ENCODE peak calls at places on chromosome 17, in six cellular contexts. M, B, R, I, Q and S are unnamed samples.

GRCh38 chr17:39217734-39218369 is 7.9 kb downstream of the STAC2 start:
- DNase-seq in I (no peak), R (no peak), Q (no peak), B (no peak), M (no peak), S (no peak)

GRCh38 chr17:3750926-3751325 is 27.2 kb downstream of the HASPIN start:
- DNase-seq in I (no peak), M (no peak), B (no peak), R (no peak), Q (no peak), S (no peak)

GRCh38 chr17:66451188-66452149 is 149.1 kb downstream of the PRKCA start:
- DNase-seq in Q (peak; percentile 62), M (no peak), B (no peak), I (peak; percentile 40), R (no peak), S (no peak)

GRCh38 chr17:2393184-2393953 is 7.5 kb downstream of the MNT start:
- DNase-seq in M (no peak), Q (peak; percentile 81), B (peak; percentile 92), I (peak; percentile 95), R (peak; percentile 78), S (peak; percentile 90)

GRCh38 chr17:40862985-40863733 is 3.9 kb downstream of the KRT12 start:
- DNase-seq in Q (no peak), R (no peak), M (no peak), I (no peak), B (no peak), S (peak; percentile 74)

GRCh38 chr17:37710344-37710886 is 34.4 kb downstream of the HNF1B start:
- DNase-seq in Q (peak; percentile 72), B (no peak), I (peak; percentile 99), M (no peak), R (no peak), S (peak; percentile 43)

GRCh38 chr17:73522107-73522506 is 122.1 kb downstream of the SDK2 start:
- DNase-seq in I (no peak), Q (no peak), B (no peak), R (no peak), M (no peak), S (no peak)

GRCh38 chr17:14499976-14500375 is 199.1 kb downstream of the HS3ST3B1 start:
- DNase-seq in B (no peak), M (no peak), I (no peak), R (no peak), Q (no peak), S (no peak)

GRCh38 chr17:45368661-45369060 is 51.8 kb upstream of the MAP3K14 start:
- DNase-seq in R (no peak), I (no peak), M (no peak), B (no peak), Q (no peak), S (no peak)

GRCh38 chr17:12256380-12256995 is 235.8 kb downstream of the MAP2K4 start:
- DNase-seq in B (peak; percentile 45), M (no peak), I (peak; percentile 53), Q (peak; percentile 55), R (peak; percentile 22), S (peak; percentile 71)

GRCh38 chr17:41171881-41172280 is 3.9 kb upstream of the KRTAP4-3 start:
- DNase-seq in R (no peak), Q (no peak), B (no peak), I (no peak), M (no peak), S (no peak)

GRCh38 chr17:17613708-17614114 is 22.2 kb upstream of the PEMT start:
- DNase-seq in B (peak; percentile 45), M (no peak), I (peak; percentile 63), R (peak; percentile 85), Q (peak; percentile 77), S (peak; percentile 87)

GRCh38 chr17:7323731-7324437 is 5.3 kb downstream of the NEURL4 start:
- DNase-seq in Q (peak; percentile 83), B (peak; percentile 58), R (peak; percentile 41), M (no peak), I (peak; percentile 67), S (peak; percentile 67)

GRCh38 chr17:47251421-47251940 is 2.1 kb upstream of the ITGB3 start:
- DNase-seq in Q (no peak), I (no peak), M (no peak), R (no peak), B (no peak), S (no peak)

GRCh38 chr17:57067162-57067561 is 17.9 kb upstream of the AKAP1 start:
- DNase-seq in R (no peak), M (no peak), Q (no peak), B (no peak), I (no peak), S (no peak)

GRCh38 chr17:68783861-68784260 is 171.3 kb downstream of the ABCA8 start:
- DNase-seq in M (no peak), Q (no peak), B (no peak), R (no peak), I (no peak), S (no peak)

GRCh38 chr17:29240477-29240876 is 6.2 kb upstream of the CRYBA1 start:
- DNase-seq in R (no peak), B (no peak), Q (no peak), I (no peak), M (no peak), S (no peak)

GRCh38 chr17:65785109-65785508 is 223.7 kb upstream of the AXIN2 start:
- DNase-seq in R (no peak), M (no peak), I (no peak), B (no peak), Q (peak; percentile 18), S (no peak)

GRCh38 chr17:45149037-45149668 is 878 bp downstream of the HEXIM1 start:
- DNase-seq in B (peak; percentile 89), R (peak; percentile 79), M (no peak), I (peak; percentile 80), Q (peak; percentile 93), S (peak; percentile 85)

GRCh38 chr17:80708497-80708896 is 163.9 kb downstream of the RPTOR start:
- DNase-seq in Q (no peak), R (no peak), B (no peak), M (no peak), I (no peak), S (no peak)

GRCh38 chr17:70478883-70479282 is 309.6 kb downstream of the KCNJ2 start:
- DNase-seq in R (peak; percentile 18), M (no peak), Q (no peak), I (no peak), B (no peak), S (peak; percentile 53)

GRCh38 chr17:79018045-79018695 is 5.8 kb upstream of the C1QTNF1 start:
- DNase-seq in B (peak; percentile 4), R (no peak), M (no peak), I (no peak), Q (no peak), S (peak; percentile 6)

GRCh38 chr17:3526971-3527370 is 30.6 kb downstream of the TRPV3 start:
- DNase-seq in R (no peak), M (no peak), I (no peak), Q (no peak), B (no peak), S (no peak)

GRCh38 chr17:68993112-68993511 is 37.9 kb upstream of the ABCA8 start:
- DNase-seq in R (no peak), I (no peak), B (no peak), M (no peak), Q (no peak), S (no peak)

GRCh38 chr17:83008526-83008925 is 70.9 kb upstream of the METRNL start:
- DNase-seq in Q (no peak), B (no peak), R (no peak), I (no peak), M (no peak), S (no peak)

DNA sequence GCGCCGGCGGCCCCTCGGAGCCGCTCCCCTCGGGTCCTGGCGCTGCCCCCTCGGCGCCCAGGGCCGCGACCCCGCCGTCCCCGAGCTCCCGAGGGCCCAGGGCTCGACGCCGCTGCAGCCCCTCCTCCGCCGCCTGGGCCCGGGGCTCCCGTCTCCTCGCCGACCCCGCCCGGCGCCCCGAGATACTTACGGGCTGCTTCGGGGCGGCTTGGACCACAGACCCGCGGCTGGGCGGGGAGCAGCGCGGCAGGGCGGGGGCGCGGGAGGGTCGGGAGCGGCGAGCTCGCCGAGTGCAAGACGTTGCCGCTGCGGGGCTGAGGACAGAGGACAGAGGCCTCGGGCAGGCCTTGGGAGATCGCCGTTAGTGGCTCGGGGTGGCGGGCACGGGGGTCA is 290 bp downstream of the TOB1 start:
- DNase-seq in B (no peak), R (no peak), Q (no peak), I (no peak), M (no peak), S (no peak)
- TF ChIP-seq POLR2A in B (no peak), R (no peak), Q (no peak), I (no peak), M (no peak), S (no peak)

DNA sequence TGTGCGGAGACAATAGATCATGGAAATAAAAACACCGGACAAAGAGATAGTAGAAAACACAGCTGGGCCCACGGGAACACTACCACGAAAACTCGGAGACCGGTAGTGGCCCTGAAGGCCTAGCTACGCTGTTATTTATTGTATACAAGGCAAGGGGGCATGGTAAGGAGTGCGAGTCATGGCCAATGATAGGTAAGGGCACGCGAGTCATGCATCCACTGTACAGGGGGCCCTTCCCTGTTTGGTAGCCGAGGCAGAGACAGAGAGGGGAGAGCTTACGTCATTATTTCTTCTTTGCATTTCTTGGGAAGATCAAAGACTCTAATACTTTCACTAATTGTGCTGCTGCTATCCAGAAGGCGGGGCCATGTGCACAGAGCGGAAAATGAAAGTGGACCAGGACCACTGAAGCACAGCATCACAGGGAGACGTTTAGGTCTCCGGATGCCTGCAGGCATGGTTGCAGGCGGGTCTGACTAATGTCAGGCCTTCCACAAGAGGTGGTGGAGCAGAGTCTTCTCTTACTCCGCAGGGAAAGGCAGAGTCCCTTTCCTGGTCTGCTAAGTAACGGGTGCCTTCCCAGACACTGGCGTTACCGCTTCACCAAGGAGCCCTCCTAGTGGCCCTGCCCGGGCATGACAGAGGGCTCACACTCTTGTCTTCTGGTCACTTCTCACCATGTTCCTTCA is 74.4 kb upstream of the ARL4D start:
- DNase-seq in M (no peak), I (no peak), B (no peak), R (no peak), Q (no peak), S (peak; percentile 46)
- TF ChIP-seq CTCF in M (no peak), I (no peak), B (no peak), R (no peak), Q (no peak), S (no peak)

DNA sequence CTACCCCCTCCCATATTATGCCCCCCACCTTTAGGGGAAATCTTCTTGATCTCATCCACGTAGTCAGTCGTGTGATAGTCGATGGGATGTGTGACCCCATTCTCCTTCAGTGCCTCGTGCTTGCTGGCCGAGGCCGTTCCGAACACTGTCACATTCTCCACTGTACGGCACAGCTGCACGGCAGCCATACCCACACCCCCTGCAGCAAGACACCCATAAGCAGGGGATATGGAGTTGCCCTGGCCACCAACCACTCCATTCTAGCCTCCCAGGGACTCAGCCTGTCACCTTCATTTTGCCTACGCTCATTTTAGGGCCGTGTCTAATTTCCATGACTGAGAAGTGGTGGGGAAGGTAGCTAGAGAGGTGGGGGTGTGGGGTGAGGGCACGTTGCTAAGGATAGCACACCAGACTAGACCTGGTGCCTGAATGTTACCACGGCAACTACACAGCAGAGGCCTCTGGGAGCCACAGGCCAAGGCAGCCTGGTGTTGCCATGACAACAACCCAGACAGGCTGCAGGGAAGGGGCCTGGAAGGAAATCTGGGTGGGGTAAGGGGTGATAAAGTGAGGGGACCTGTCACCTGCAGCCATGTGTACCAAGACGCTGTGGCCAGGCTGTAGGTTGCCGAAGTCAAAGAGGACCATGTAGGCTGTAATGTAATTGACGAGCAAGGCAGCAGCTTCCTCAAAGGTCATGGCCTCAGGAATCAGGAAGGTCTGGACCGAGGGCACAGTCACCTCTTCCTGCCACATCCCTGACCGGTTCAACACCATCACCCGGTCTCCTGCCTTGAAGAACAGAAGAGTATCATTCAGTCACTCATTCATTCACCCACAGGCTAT is 4.0 kb downstream of the VAT1 start:
- DNase-seq in B (no peak), Q (no peak), M (no peak), R (no peak), I (no peak), S (no peak)
- TF ChIP-seq POLR2A in B (no peak), Q (no peak), M (no peak), R (no peak), I (no peak), S (no peak)

GRCh38 chr17:688100-688989 is 26.3 kb downstream of the VPS53 start:
- DNase-seq in R (peak; percentile 32), I (no peak), M (no peak), B (no peak), Q (no peak), S (no peak)
- TF ChIP-seq CTCF in R (no peak), I (no peak), M (no peak), B (no peak), Q (peak; percentile 21), S (no peak)